ENCODE peak calls at places on chromosomes 11 and 22, in nine cellular contexts. One of them, this sample, is unnamed.

GRCh38 chr11:93403930-93404329 is 73.4 kb downstream of the DEUP1 start:
- DNase-seq in hypothalamus: no peak
- DNase-seq in activated CD4-positive, alpha-beta T cell treated with anti-CD3 and anti-CD28 coated beads, Interleukin-2, amount 50 U/mL, for 24 hours: no peak
- DNase-seq in SK-MEL-5: no peak
- DNase-seq in stimulated activated CD4-positive, alpha-beta T cell treated with anti-CD3 and anti-CD28 coated beads, Interleukin-1b, Interleukin-23, amount 100 ng/mL, for 1 hour: no peak
- DNase-seq in activated CD8-positive, alpha-beta memory T cell treated with anti-CD3 and anti-CD28 coated beads, Interleukin-2, amount 50 U/mL, for 48 hours: no peak
- DNase-seq in NCI-H69: no peak
- DNase-seq in dorsolateral prefrontal cortex: no peak
- DNase-seq in heart right ventricle: no peak
- DNase-seq in this sample: no peak

GRCh38 chr11:35682230-35683195 is 19.9 kb downstream of the TRIM44 start:
- DNase-seq in heart right ventricle: no peak
- DNase-seq in dorsolateral prefrontal cortex: peak
- DNase-seq in activated CD8-positive, alpha-beta memory T cell treated with anti-CD3 and anti-CD28 coated beads, Interleukin-2, amount 50 U/mL, for 48 hours: no peak
- DNase-seq in activated CD4-positive, alpha-beta T cell treated with anti-CD3 and anti-CD28 coated beads, Interleukin-2, amount 50 U/mL, for 24 hours: no peak
- DNase-seq in hypothalamus: peak
- DNase-seq in SK-MEL-5: no peak
- DNase-seq in NCI-H69: peak
- DNase-seq in stimulated activated CD4-positive, alpha-beta T cell treated with anti-CD3 and anti-CD28 coated beads, Interleukin-1b, Interleukin-23, amount 100 ng/mL, for 1 hour: no peak
- DNase-seq in this sample: peak

GRCh38 chr11:975824-976223 is 50.2 kb downstream of the AP2A2 start:
- DNase-seq in stimulated activated CD4-positive, alpha-beta T cell treated with anti-CD3 and anti-CD28 coated beads, Interleukin-1b, Interleukin-23, amount 100 ng/mL, for 1 hour: no peak
- DNase-seq in hypothalamus: no peak
- DNase-seq in activated CD4-positive, alpha-beta T cell treated with anti-CD3 and anti-CD28 coated beads, Interleukin-2, amount 50 U/mL, for 24 hours: no peak
- DNase-seq in SK-MEL-5: peak
- DNase-seq in heart right ventricle: no peak
- DNase-seq in dorsolateral prefrontal cortex: peak
- DNase-seq in activated CD8-positive, alpha-beta memory T cell treated with anti-CD3 and anti-CD28 coated beads, Interleukin-2, amount 50 U/mL, for 48 hours: no peak
- DNase-seq in NCI-H69: peak
- DNase-seq in this sample: peak

GRCh38 chr22:24208012-24208749 is 26.9 kb downstream of the SUSD2 start:
- DNase-seq in SK-MEL-5: peak
- DNase-seq in NCI-H69: peak
- DNase-seq in activated CD8-positive, alpha-beta memory T cell treated with anti-CD3 and anti-CD28 coated beads, Interleukin-2, amount 50 U/mL, for 48 hours: no peak
- DNase-seq in heart right ventricle: peak
- DNase-seq in stimulated activated CD4-positive, alpha-beta T cell treated with anti-CD3 and anti-CD28 coated beads, Interleukin-1b, Interleukin-23, amount 100 ng/mL, for 1 hour: no peak
- DNase-seq in dorsolateral prefrontal cortex: no peak
- DNase-seq in activated CD4-positive, alpha-beta T cell treated with anti-CD3 and anti-CD28 coated beads, Interleukin-2, amount 50 U/mL, for 24 hours: no peak
- DNase-seq in hypothalamus: no peak
- DNase-seq in this sample: peak

GRCh38 chr11:66008468-66009101 is 3.2 kb upstream of the CST6 start:
- DNase-seq in activated CD4-positive, alpha-beta T cell treated with anti-CD3 and anti-CD28 coated beads, Interleukin-2, amount 50 U/mL, for 24 hours: no peak
- DNase-seq in NCI-H69: peak
- DNase-seq in SK-MEL-5: no peak
- DNase-seq in stimulated activated CD4-positive, alpha-beta T cell treated with anti-CD3 and anti-CD28 coated beads, Interleukin-1b, Interleukin-23, amount 100 ng/mL, for 1 hour: no peak
- DNase-seq in activated CD8-positive, alpha-beta memory T cell treated with anti-CD3 and anti-CD28 coated beads, Interleukin-2, amount 50 U/mL, for 48 hours: no peak
- DNase-seq in hypothalamus: no peak
- DNase-seq in dorsolateral prefrontal cortex: no peak
- DNase-seq in heart right ventricle: no peak
- DNase-seq in this sample: peak

GRCh38 chr11:36376888-36377758 is 81.0 kb downstream of the PRR5L start:
- DNase-seq in dorsolateral prefrontal cortex: peak
- DNase-seq in NCI-H69: peak
- DNase-seq in stimulated activated CD4-positive, alpha-beta T cell treated with anti-CD3 and anti-CD28 coated beads, Interleukin-1b, Interleukin-23, amount 100 ng/mL, for 1 hour: no peak
- DNase-seq in hypothalamus: peak
- DNase-seq in activated CD4-positive, alpha-beta T cell treated with anti-CD3 and anti-CD28 coated beads, Interleukin-2, amount 50 U/mL, for 24 hours: peak
- DNase-seq in heart right ventricle: peak
- DNase-seq in SK-MEL-5: peak
- DNase-seq in activated CD8-positive, alpha-beta memory T cell treated with anti-CD3 and anti-CD28 coated beads, Interleukin-2, amount 50 U/mL, for 48 hours: peak
- DNase-seq in this sample: peak

GRCh38 chr22:47091241-47091691 is 328.8 kb downstream of the TBC1D22A start:
- DNase-seq in activated CD8-positive, alpha-beta memory T cell treated with anti-CD3 and anti-CD28 coated beads, Interleukin-2, amount 50 U/mL, for 48 hours: no peak
- DNase-seq in activated CD4-positive, alpha-beta T cell treated with anti-CD3 and anti-CD28 coated beads, Interleukin-2, amount 50 U/mL, for 24 hours: no peak
- DNase-seq in SK-MEL-5: no peak
- DNase-seq in NCI-H69: peak
- DNase-seq in dorsolateral prefrontal cortex: no peak
- DNase-seq in heart right ventricle: no peak
- DNase-seq in stimulated activated CD4-positive, alpha-beta T cell treated with anti-CD3 and anti-CD28 coated beads, Interleukin-1b, Interleukin-23, amount 100 ng/mL, for 1 hour: no peak
- DNase-seq in hypothalamus: no peak
- DNase-seq in this sample: peak

GRCh38 chr22:46547883-46548244 is 10.4 kb upstream of the CELSR1 start:
- DNase-seq in NCI-H69: no peak
- DNase-seq in stimulated activated CD4-positive, alpha-beta T cell treated with anti-CD3 and anti-CD28 coated beads, Interleukin-1b, Interleukin-23, amount 100 ng/mL, for 1 hour: no peak
- DNase-seq in activated CD4-positive, alpha-beta T cell treated with anti-CD3 and anti-CD28 coated beads, Interleukin-2, amount 50 U/mL, for 24 hours: no peak
- DNase-seq in activated CD8-positive, alpha-beta memory T cell treated with anti-CD3 and anti-CD28 coated beads, Interleukin-2, amount 50 U/mL, for 48 hours: no peak
- DNase-seq in SK-MEL-5: peak
- DNase-seq in hypothalamus: no peak
- DNase-seq in heart right ventricle: peak
- DNase-seq in dorsolateral prefrontal cortex: no peak
- DNase-seq in this sample: no peak

GRCh38 chr11:78039919-78040671 is 17.0 kb upstream of the KCTD14 start:
- DNase-seq in NCI-H69: peak
- DNase-seq in dorsolateral prefrontal cortex: peak
- DNase-seq in SK-MEL-5: peak
- DNase-seq in activated CD4-positive, alpha-beta T cell treated with anti-CD3 and anti-CD28 coated beads, Interleukin-2, amount 50 U/mL, for 24 hours: no peak
- DNase-seq in hypothalamus: peak
- DNase-seq in stimulated activated CD4-positive, alpha-beta T cell treated with anti-CD3 and anti-CD28 coated beads, Interleukin-1b, Interleukin-23, amount 100 ng/mL, for 1 hour: no peak
- DNase-seq in heart right ventricle: peak
- DNase-seq in activated CD8-positive, alpha-beta memory T cell treated with anti-CD3 and anti-CD28 coated beads, Interleukin-2, amount 50 U/mL, for 48 hours: peak
- DNase-seq in this sample: peak

GRCh38 chr22:35313311-35314121 is 13.8 kb downstream of the TOM1 start:
- DNase-seq in activated CD8-positive, alpha-beta memory T cell treated with anti-CD3 and anti-CD28 coated beads, Interleukin-2, amount 50 U/mL, for 48 hours: no peak
- DNase-seq in heart right ventricle: peak
- DNase-seq in activated CD4-positive, alpha-beta T cell treated with anti-CD3 and anti-CD28 coated beads, Interleukin-2, amount 50 U/mL, for 24 hours: no peak
- DNase-seq in NCI-H69: peak
- DNase-seq in stimulated activated CD4-positive, alpha-beta T cell treated with anti-CD3 and anti-CD28 coated beads, Interleukin-1b, Interleukin-23, amount 100 ng/mL, for 1 hour: no peak
- DNase-seq in dorsolateral prefrontal cortex: no peak
- DNase-seq in SK-MEL-5: no peak
- DNase-seq in hypothalamus: no peak
- DNase-seq in this sample: no peak

GRCh38 chr11:73623651-73624050 is 22.7 kb upstream of the PLEKHB1 start:
- DNase-seq in heart right ventricle: no peak
- DNase-seq in stimulated activated CD4-positive, alpha-beta T cell treated with anti-CD3 and anti-CD28 coated beads, Interleukin-1b, Interleukin-23, amount 100 ng/mL, for 1 hour: no peak
- DNase-seq in dorsolateral prefrontal cortex: peak
- DNase-seq in SK-MEL-5: no peak
- DNase-seq in hypothalamus: no peak
- DNase-seq in NCI-H69: no peak
- DNase-seq in activated CD4-positive, alpha-beta T cell treated with anti-CD3 and anti-CD28 coated beads, Interleukin-2, amount 50 U/mL, for 24 hours: no peak
- DNase-seq in activated CD8-positive, alpha-beta memory T cell treated with anti-CD3 and anti-CD28 coated beads, Interleukin-2, amount 50 U/mL, for 48 hours: no peak
- DNase-seq in this sample: no peak

GRCh38 chr11:119424775-119425174 is 1.8 kb upstream of the THY1 start:
- DNase-seq in hypothalamus: no peak
- DNase-seq in stimulated activated CD4-positive, alpha-beta T cell treated with anti-CD3 and anti-CD28 coated beads, Interleukin-1b, Interleukin-23, amount 100 ng/mL, for 1 hour: no peak
- DNase-seq in heart right ventricle: no peak
- DNase-seq in SK-MEL-5: no peak
- DNase-seq in dorsolateral prefrontal cortex: no peak
- DNase-seq in NCI-H69: no peak
- DNase-seq in activated CD8-positive, alpha-beta memory T cell treated with anti-CD3 and anti-CD28 coated beads, Interleukin-2, amount 50 U/mL, for 48 hours: no peak
- DNase-seq in activated CD4-positive, alpha-beta T cell treated with anti-CD3 and anti-CD28 coated beads, Interleukin-2, amount 50 U/mL, for 24 hours: no peak
- DNase-seq in this sample: no peak

GRCh38 chr11:102664001-102664752 is 39.0 kb upstream of the MMP20 start:
- DNase-seq in hypothalamus: no peak
- DNase-seq in heart right ventricle: no peak
- DNase-seq in SK-MEL-5: peak
- DNase-seq in activated CD8-positive, alpha-beta memory T cell treated with anti-CD3 and anti-CD28 coated beads, Interleukin-2, amount 50 U/mL, for 48 hours: no peak
- DNase-seq in activated CD4-positive, alpha-beta T cell treated with anti-CD3 and anti-CD28 coated beads, Interleukin-2, amount 50 U/mL, for 24 hours: no peak
- DNase-seq in NCI-H69: peak
- DNase-seq in dorsolateral prefrontal cortex: no peak
- DNase-seq in stimulated activated CD4-positive, alpha-beta T cell treated with anti-CD3 and anti-CD28 coated beads, Interleukin-1b, Interleukin-23, amount 100 ng/mL, for 1 hour: no peak
- DNase-seq in this sample: peak

GRCh38 chr22:17974703-17975372 is 49.5 kb downstream of the MICAL3 start:
- DNase-seq in hypothalamus: no peak
- DNase-seq in activated CD8-positive, alpha-beta memory T cell treated with anti-CD3 and anti-CD28 coated beads, Interleukin-2, amount 50 U/mL, for 48 hours: peak
- DNase-seq in activated CD4-positive, alpha-beta T cell treated with anti-CD3 and anti-CD28 coated beads, Interleukin-2, amount 50 U/mL, for 24 hours: no peak
- DNase-seq in heart right ventricle: no peak
- DNase-seq in NCI-H69: no peak
- DNase-seq in stimulated activated CD4-positive, alpha-beta T cell treated with anti-CD3 and anti-CD28 coated beads, Interleukin-1b, Interleukin-23, amount 100 ng/mL, for 1 hour: no peak
- DNase-seq in dorsolateral prefrontal cortex: no peak
- DNase-seq in SK-MEL-5: peak
- DNase-seq in this sample: no peak

GRCh38 chr11:67195971-67196418 is 70.3 kb upstream of the GRK2 start:
- DNase-seq in hypothalamus: no peak
- DNase-seq in SK-MEL-5: no peak
- DNase-seq in stimulated activated CD4-positive, alpha-beta T cell treated with anti-CD3 and anti-CD28 coated beads, Interleukin-1b, Interleukin-23, amount 100 ng/mL, for 1 hour: no peak
- DNase-seq in heart right ventricle: no peak
- DNase-seq in activated CD8-positive, alpha-beta memory T cell treated with anti-CD3 and anti-CD28 coated beads, Interleukin-2, amount 50 U/mL, for 48 hours: no peak
- DNase-seq in activated CD4-positive, alpha-beta T cell treated with anti-CD3 and anti-CD28 coated beads, Interleukin-2, amount 50 U/mL, for 24 hours: no peak
- DNase-seq in NCI-H69: no peak
- DNase-seq in dorsolateral prefrontal cortex: no peak
- DNase-seq in this sample: peak

GRCh38 chr11:116335078-116335477 is 437.7 kb downstream of the BUD13 start:
- DNase-seq in dorsolateral prefrontal cortex: no peak
- DNase-seq in heart right ventricle: no peak
- DNase-seq in NCI-H69: no peak
- DNase-seq in activated CD4-positive, alpha-beta T cell treated with anti-CD3 and anti-CD28 coated beads, Interleukin-2, amount 50 U/mL, for 24 hours: no peak
- DNase-seq in activated CD8-positive, alpha-beta memory T cell treated with anti-CD3 and anti-CD28 coated beads, Interleukin-2, amount 50 U/mL, for 48 hours: no peak
- DNase-seq in hypothalamus: no peak
- DNase-seq in stimulated activated CD4-positive, alpha-beta T cell treated with anti-CD3 and anti-CD28 coated beads, Interleukin-1b, Interleukin-23, amount 100 ng/mL, for 1 hour: no peak
- DNase-seq in SK-MEL-5: no peak
- DNase-seq in this sample: no peak

GRCh38 chr22:46553189-46553588 is 15.8 kb upstream of the CELSR1 start:
- DNase-seq in activated CD8-positive, alpha-beta memory T cell treated with anti-CD3 and anti-CD28 coated beads, Interleukin-2, amount 50 U/mL, for 48 hours: no peak
- DNase-seq in hypothalamus: no peak
- DNase-seq in dorsolateral prefrontal cortex: no peak
- DNase-seq in SK-MEL-5: no peak
- DNase-seq in NCI-H69: no peak
- DNase-seq in stimulated activated CD4-positive, alpha-beta T cell treated with anti-CD3 and anti-CD28 coated beads, Interleukin-1b, Interleukin-23, amount 100 ng/mL, for 1 hour: no peak
- DNase-seq in activated CD4-positive, alpha-beta T cell treated with anti-CD3 and anti-CD28 coated beads, Interleukin-2, amount 50 U/mL, for 24 hours: no peak
- DNase-seq in heart right ventricle: no peak
- DNase-seq in this sample: no peak

GRCh38 chr11:28834877-28835276 is 726.7 kb downstream of the METTL15 start:
- DNase-seq in activated CD4-positive, alpha-beta T cell treated with anti-CD3 and anti-CD28 coated beads, Interleukin-2, amount 50 U/mL, for 24 hours: no peak
- DNase-seq in SK-MEL-5: no peak
- DNase-seq in NCI-H69: no peak
- DNase-seq in hypothalamus: no peak
- DNase-seq in dorsolateral prefrontal cortex: no peak
- DNase-seq in heart right ventricle: no peak
- DNase-seq in activated CD8-positive, alpha-beta memory T cell treated with anti-CD3 and anti-CD28 coated beads, Interleukin-2, amount 50 U/mL, for 48 hours: no peak
- DNase-seq in stimulated activated CD4-positive, alpha-beta T cell treated with anti-CD3 and anti-CD28 coated beads, Interleukin-1b, Interleukin-23, amount 100 ng/mL, for 1 hour: no peak
- DNase-seq in this sample: peak

This sample was measured in A673.